ENCODE peak calls at places on chromosomes 13 and 19, in eight cellular contexts. O, M, G, V, R, F, B and J are unnamed samples. For H3K27me3, the result is how much of the 10 kb centered on the place peaks cover.

GRCh38 chr19:7202888-7203287 is 91.3 kb downstream of the INSR start:
- DNase-seq in O (no peak), M (no peak), G (no peak), V (no peak), R (no peak), F (no peak), B (no peak), J (no peak)

GRCh38 chr19:18366027-18366435 is 19.9 kb upstream of the GDF15 start:
- DNase-seq in O (peak), M (no peak), G (no peak), V (no peak), R (no peak), F (no peak), B (no peak), J (no peak)

GRCh38 chr13:40388617-40389016 is 277.8 kb downstream of the FOXO1 start:
- DNase-seq in O (no peak), M (peak), G (no peak), V (no peak), R (no peak), F (no peak), B (no peak), J (peak)

GRCh38 chr19:11984986-11985385 is 20.1 kb downstream of the ZNF763 start:
- DNase-seq in O (no peak), M (no peak), G (no peak), V (no peak), R (no peak), F (no peak), B (peak), J (no peak)

GRCh38 chr19:736125-736524 is 14.8 kb upstream of the MISP start:
- DNase-seq in O (no peak), M (no peak), G (no peak), V (no peak), R (no peak), F (no peak), B (no peak), J (no peak)

GRCh38 chr13:80454245-80454644 is 113.3 kb upstream of the SPRY2 start:
- DNase-seq in O (no peak), M (peak), G (no peak), V (no peak), R (no peak), F (no peak), B (no peak), J (no peak)

GRCh38 chr13:91988331-91988730 is 589.9 kb downstream of the GPC5 start:
- DNase-seq in O (no peak), M (no peak), G (no peak), V (no peak), R (no peak), F (no peak), B (no peak), J (no peak)

GRCh38 chr19:8306235-8307054 is 1.7 kb downstream of the CD320 start:
- DNase-seq in O (no peak), M (no peak), G (peak), V (peak), R (peak), F (peak), B (peak), J (no peak)

GRCh38 chr19:46634045-46634655 is 1.9 kb downstream of the GNG8 start:
- DNase-seq in O (peak), M (peak), G (peak), V (peak), R (peak), F (peak), B (peak), J (peak)

GRCh38 chr13:36329355-36329754 is 16.8 kb downstream of the SPART start:
- DNase-seq in O (no peak), M (peak), G (no peak), V (no peak), R (no peak), F (no peak), B (no peak), J (no peak)

GRCh38 chr13:92843549-92843948 is 383.1 kb upstream of the GPC6 start:
- DNase-seq in O (no peak), M (peak), G (no peak), V (no peak), R (no peak), F (no peak), B (no peak), J (no peak)

GRCh38 chr19:28171983-28172382 is 1041.0 kb downstream of the UQCRFS1 start:
- DNase-seq in O (no peak), M (no peak), G (no peak), V (no peak), R (no peak), F (no peak), B (no peak), J (no peak)

GRCh38 chr19:33226550-33227241 is 1.0 kb upstream of the SLC7A10 start:
- DNase-seq in O (no peak), M (no peak), G (no peak), V (no peak), R (no peak), F (no peak), B (no peak), J (no peak)

GRCh38 chr13:33545492-33545891 is 259.9 kb upstream of the STARD13 start:
- DNase-seq in O (no peak), M (no peak), G (no peak), V (no peak), R (no peak), F (no peak), B (no peak), J (no peak)

GRCh38 chr13:67226686-67227085 is 3.5 kb downstream of the PCDH9 start:
- DNase-seq in O (no peak), M (no peak), G (no peak), V (no peak), R (no peak), F (no peak), B (no peak), J (no peak)

GRCh38 chr13:24618219-24618955 is 61.8 kb upstream of the ATP12A start:
- DNase-seq in O (no peak), M (no peak), G (no peak), V (no peak), R (no peak), F (no peak), B (no peak), J (peak)
- H3K27me3 ChIP-seq in O (under half), M (under half), G (under half), V (under half), R (under half), F (under half), B (under half), J (under half)

GRCh38 chr19:4916292-4917082 is 7.2 kb downstream of the UHRF1 start:
- DNase-seq in O (peak), M (no peak), G (peak), V (no peak), R (no peak), F (no peak), B (no peak), J (no peak)

GRCh38 chr19:4913996-4914735 is 4.9 kb downstream of the UHRF1 start:
- DNase-seq in O (no peak), M (peak), G (no peak), V (no peak), R (no peak), F (no peak), B (no peak), J (peak)

GRCh38 chr19:4911786-4912672 is 2.7 kb downstream of the UHRF1 start:
- DNase-seq in O (peak), M (peak), G (peak), V (peak), R (peak), F (peak), B (peak), J (peak)

GRCh38 chr19:4911314-4911713 is 2.0 kb downstream of the UHRF1 start:
- DNase-seq in O (no peak), M (peak), G (no peak), V (no peak), R (no peak), F (no peak), B (no peak), J (no peak)

DNA sequence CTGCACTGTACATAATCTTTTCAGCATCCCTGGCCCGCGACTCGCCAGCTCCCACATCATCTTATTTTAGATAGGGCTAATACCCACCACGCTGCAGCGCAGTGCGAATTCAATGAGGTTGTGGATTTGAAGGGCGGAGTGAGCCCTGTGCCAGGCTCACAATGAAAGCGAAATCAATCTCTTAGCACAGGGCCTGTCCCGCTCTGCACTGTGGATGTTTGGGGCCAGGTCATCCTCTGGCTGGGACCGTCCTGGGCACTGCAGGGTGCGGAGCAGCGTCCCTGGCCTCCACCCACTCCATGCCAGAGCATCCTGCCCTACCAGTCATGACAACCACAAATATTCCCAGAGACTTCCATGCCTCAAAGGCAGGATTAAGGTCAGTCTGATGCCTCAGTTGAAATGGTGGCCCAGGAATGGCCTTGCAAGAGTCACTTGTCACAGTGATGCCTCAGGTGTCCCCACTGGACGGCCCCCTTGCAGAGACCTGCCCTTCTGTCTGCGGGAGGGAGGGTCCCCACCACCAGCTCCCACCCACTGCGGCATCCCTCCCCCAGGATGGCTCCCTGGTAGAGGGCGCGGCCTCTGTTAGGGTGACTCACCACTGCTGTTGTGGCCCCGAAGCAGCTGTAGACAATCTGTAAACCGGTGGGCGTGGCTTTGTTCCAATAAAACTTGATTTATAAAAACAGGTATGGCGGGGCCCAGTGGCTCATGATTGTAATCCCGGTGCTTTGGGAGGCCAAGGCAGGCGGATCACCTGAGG is 5.6 kb downstream of the UHRF1 start:
- DNase-seq in O (peak), M (peak), G (no peak), V (no peak), R (no peak), F (no peak), B (peak), J (peak)
- TF ChIP-seq POLR2A in O (no peak), M (no peak), G (no peak), V (no peak), R (no peak), F (no peak), B (no peak), J (no peak)

GRCh38 chr19:55376381-55376933 is at the start of gene TMEM190:
- DNase-seq in O (no peak), M (no peak), G (no peak), V (no peak), R (no peak), F (no peak), B (peak), J (no peak)
- H3K4me3 ChIP-seq in O (no peak), M (no peak), G (no peak), V (no peak), R (no peak), F (no peak), B (no peak), J (no peak)

DNA sequence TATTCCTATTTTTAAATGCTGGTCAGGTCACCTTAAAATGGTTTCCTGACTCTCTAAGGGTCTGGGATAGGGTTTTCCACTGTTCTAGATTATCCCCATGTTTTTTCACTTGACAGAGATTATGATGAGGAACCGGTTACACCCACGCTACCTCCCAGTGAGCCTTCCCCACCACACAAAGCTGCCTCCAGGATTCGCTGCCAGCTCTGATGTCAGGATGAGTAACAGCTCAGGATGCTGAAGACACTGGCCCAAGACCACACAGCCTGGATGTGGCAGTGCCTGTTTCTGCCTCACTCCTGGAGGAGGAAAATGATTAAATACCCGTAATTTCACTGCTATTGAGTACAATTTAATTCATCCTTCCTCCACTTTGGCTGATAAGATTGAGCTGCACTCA is 22.9 kb downstream of the ZNF114 start:
- DNase-seq in O (no peak), M (peak), G (no peak), V (no peak), R (no peak), F (no peak), B (no peak), J (no peak)
- H3K27me3 ChIP-seq in O (under half), M (under half), G (under half), V (under half), R (under half), F (under half), B (under half), J (under half)

GRCh38 chr19:16572332-16573211 is at the start of gene SLC35E1:
- DNase-seq in O (peak), M (peak), G (peak), V (peak), R (peak), F (peak), B (peak), J (peak)
- TF ChIP-seq POLR2A in O (no peak), M (peak), G (no peak), V (peak), R (peak), F (peak), B (peak), J (peak)

DNA sequence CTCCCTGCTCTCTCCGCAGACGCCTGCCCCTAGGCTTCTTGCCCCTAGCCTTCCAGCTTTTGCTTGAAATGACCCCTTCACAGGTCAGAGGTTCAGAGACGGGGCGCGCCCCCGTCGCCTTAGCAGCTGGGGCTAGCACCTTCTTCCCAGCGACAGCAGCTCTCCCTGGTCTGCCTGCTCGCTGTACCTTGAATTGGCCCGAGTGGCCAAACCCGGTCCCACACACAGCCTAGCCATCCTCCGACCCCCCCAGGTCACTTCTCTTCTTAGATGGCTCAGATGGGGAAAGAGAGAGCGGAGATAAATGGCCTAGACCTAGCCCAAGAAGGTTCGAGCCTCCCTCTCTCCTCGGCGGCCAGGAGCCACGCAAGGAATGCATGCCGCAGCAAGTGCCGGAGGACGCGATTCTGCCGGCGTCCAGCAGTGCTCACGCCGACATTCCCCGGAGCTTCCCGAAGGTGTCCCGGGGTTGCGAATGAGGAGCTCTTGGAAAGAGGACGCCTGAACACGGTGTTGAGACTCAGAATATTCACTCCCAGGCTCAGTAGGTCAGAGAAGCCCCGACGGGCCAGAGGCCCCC is 1.3 kb downstream of the CDX2 start:
- DNase-seq in O (no peak), M (no peak), G (no peak), V (no peak), R (no peak), F (no peak), B (no peak), J (no peak)
- H3K4me3 ChIP-seq in O (no peak), M (no peak), G (peak), V (peak), R (no peak), F (no peak), B (no peak), J (no peak)

GRCh38 chr19:3323026-3323425 is 43.4 kb upstream of the NFIC start:
- DNase-seq in O (no peak), M (no peak), G (no peak), V (no peak), R (no peak), F (no peak), B (no peak), J (no peak)
- H3K27me3 ChIP-seq in O (under half), M (under half), G (under half), V (under half), R (under half), F (under half), B (under half), J (under half)

GRCh38 chr19:54465367-54466109 is 2.0 kb upstream of the LENG9 start:
- DNase-seq in O (no peak), M (no peak), G (peak), V (no peak), R (peak), F (no peak), B (peak), J (no peak)
- TF ChIP-seq POLR2A in O (no peak), M (no peak), G (no peak), V (no peak), R (no peak), F (no peak), B (no peak), J (no peak)

DNA sequence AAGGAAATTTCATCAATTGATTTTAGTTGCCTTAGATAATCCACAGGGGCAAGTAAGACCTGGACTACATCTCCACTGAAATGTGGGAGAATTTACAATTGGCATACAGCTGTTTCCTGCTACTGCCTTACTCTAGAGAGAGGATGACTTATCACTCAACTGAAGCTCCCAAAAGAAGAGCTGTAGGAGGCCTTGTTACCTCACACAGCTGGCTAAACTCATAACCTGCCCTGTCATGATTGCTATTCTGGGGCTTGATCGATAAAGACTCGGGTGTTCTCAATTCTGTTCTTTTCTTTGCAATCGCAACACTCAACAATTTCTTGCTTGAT is 1396.4 kb downstream of the EFNB2 start:
- DNase-seq in O (no peak), M (no peak), G (no peak), V (no peak), R (no peak), F (no peak), B (no peak), J (no peak)
- H3K4me3 ChIP-seq in O (no peak), M (no peak), G (peak), V (no peak), R (peak), F (no peak), B (no peak), J (no peak)

GRCh38 chr13:26895808-26896466 is 135.4 kb upstream of the GPR12 start:
- DNase-seq in O (no peak), M (no peak), G (no peak), V (no peak), R (no peak), F (no peak), B (no peak), J (no peak)

GRCh38 chr13:26897706-26898550 is 137.3 kb upstream of the GPR12 start:
- DNase-seq in O (no peak), M (no peak), G (no peak), V (no peak), R (no peak), F (no peak), B (no peak), J (no peak)

GRCh38 chr13:26895081-26895807 is 134.7 kb upstream of the GPR12 start:
- DNase-seq in O (no peak), M (no peak), G (no peak), V (no peak), R (no peak), F (no peak), B (no peak), J (no peak)

GRCh38 chr13:26896986-26897668 is 136.5 kb upstream of the GPR12 start:
- DNase-seq in O (no peak), M (no peak), G (no peak), V (no peak), R (no peak), F (no peak), B (no peak), J (no peak)

GRCh38 chr13:26899153-26899552 is 138.6 kb upstream of the GPR12 start:
- DNase-seq in O (no peak), M (no peak), G (no peak), V (no peak), R (no peak), F (no peak), B (no peak), J (no peak)
- H3K27me3 ChIP-seq in O (under half), M (under half), G (under half), V (under half), R (under half), F (under half), B (under half), J (under half)